ENCODE peak calls at places on chromosomes 7 and 10, in ten cellular contexts. D is sigmoid colon, V is H1, E is body of pancreas, G is upper lobe of left lung, R is transverse colon, C is adrenal gland, S is A549, U is ovary, Z is heart left ventricle. A is an unnamed sample.

GRCh38 chr7:106515321-106515720 is 145.6 kb downstream of the CCDC71L start:
- DNase-seq in C (no peak), G (no peak), R (no peak), V (no peak), E (no peak), D (no peak), U (no peak), S (no peak), Z (no peak), A (no peak)

GRCh38 chr7:26166681-26167266 is 14.8 kb downstream of the NFE2L3 start:
- DNase-seq in G (no peak), Z (no peak), S (no peak), V (peak), R (no peak), D (no peak), E (no peak), C (no peak), U (no peak), A (no peak)

GRCh38 chr7:96636979-96637378 is 72.7 kb downstream of the SEM1 start:
- DNase-seq in S (no peak), Z (no peak), G (no peak), D (no peak), V (no peak), C (no peak), U (no peak), R (no peak), E (no peak), A (no peak)

GRCh38 chr10:18713077-18713476 is 53.8 kb downstream of the ARL5B start:
- DNase-seq in Z (no peak), C (peak), R (no peak), E (no peak), D (no peak), V (no peak), S (peak), G (peak), U (no peak), A (no peak)

GRCh38 chr7:30159153-30159552 is 24.4 kb downstream of the MTURN start:
- DNase-seq in Z (no peak), U (no peak), G (no peak), D (no peak), V (no peak), S (no peak), C (no peak), R (peak), E (no peak), A (no peak)

GRCh38 chr10:96719850-96720421 is 378 bp downstream of the PIK3AP1 start:
- DNase-seq in G (peak), C (peak), D (peak), E (peak), S (peak), V (peak), U (peak), Z (peak), R (peak), A (no peak)

GRCh38 chr7:602341-603141 is 82.9 kb upstream of the PDGFA start:
- DNase-seq in D (peak), S (no peak), U (no peak), C (no peak), G (peak), Z (peak), V (no peak), R (peak), E (no peak), A (no peak)

GRCh38 chr7:11607676-11608075 is 224.3 kb downstream of the THSD7A start:
- DNase-seq in S (no peak), E (peak), U (no peak), C (no peak), R (no peak), V (no peak), D (no peak), G (no peak), Z (no peak), A (no peak)

GRCh38 chr10:42475168-42476098 is 162.9 kb downstream of the ZNF33B start:
- DNase-seq in C (no peak), V (no peak), S (no peak), E (peak), U (no peak), Z (peak), R (no peak), G (no peak), D (no peak), A (no peak)

GRCh38 chr7:10106609-10107008 is 867.1 kb upstream of the PHF14 start:
- DNase-seq in R (no peak), E (no peak), V (no peak), Z (no peak), U (no peak), G (no peak), C (no peak), D (no peak), S (no peak), A (no peak)

GRCh38 chr10:99360935-99361334 is 31.8 kb downstream of the CNNM1 start:
- DNase-seq in R (no peak), C (no peak), Z (no peak), D (no peak), E (no peak), G (no peak), U (no peak), V (no peak), S (no peak), A (no peak)

GRCh38 chr7:111788426-111788825 is 226.1 kb upstream of the IMMP2L start:
- DNase-seq in R (no peak), D (no peak), V (no peak), S (no peak), C (no peak), E (no peak), U (no peak), G (no peak), Z (no peak), A (no peak)

GRCh38 chr7:33177876-33178275 is 48.5 kb downstream of the BBS9 start:
- DNase-seq in U (no peak), D (no peak), G (no peak), V (no peak), E (no peak), Z (no peak), C (no peak), R (no peak), S (no peak), A (no peak)

GRCh38 chr10:96093948-96094347 is 36.1 kb upstream of the ZNF518A start:
- DNase-seq in R (no peak), Z (no peak), E (no peak), C (no peak), U (no peak), G (no peak), D (no peak), S (no peak), V (no peak), A (no peak)

GRCh38 chr10:85920311-85920710 is 446.3 kb downstream of the GRID1 start:
- DNase-seq in S (no peak), U (no peak), V (no peak), R (no peak), Z (no peak), D (no peak), E (no peak), C (no peak), G (no peak), A (no peak)

GRCh38 chr7:2903686-2904162 is 59.6 kb upstream of the GNA12 start:
- DNase-seq in U (no peak), V (no peak), Z (no peak), G (no peak), S (no peak), E (no peak), C (no peak), D (no peak), R (no peak), A (no peak)

GRCh38 chr7:31114593-31115343 is 62.7 kb downstream of the ADCYAP1R1 start:
- DNase-seq in E (no peak), R (no peak), Z (no peak), S (no peak), V (peak), C (peak), G (peak), D (no peak), U (no peak), A (peak)

GRCh38 chr10:5584895-5585516 is 60.2 kb downstream of the CALML3 start:
- DNase-seq in R (no peak), D (peak), C (no peak), G (peak), V (no peak), U (no peak), E (no peak), Z (no peak), S (peak), A (no peak)

GRCh38 chr10:78741541-78741940 is 327.2 kb upstream of the ZMIZ1 start:
- DNase-seq in D (no peak), S (no peak), U (no peak), Z (no peak), V (no peak), R (no peak), G (no peak), E (peak), C (no peak), A (no peak)

GRCh38 chr7:134140889-134141867 is 14.0 kb downstream of the LRGUK start:
- DNase-seq in G (peak), V (peak), Z (peak), U (peak), D (peak), S (peak), E (peak), C (peak), R (peak), A (no peak)

GRCh38 chr10:30433286-30433778 is 652 bp upstream of the MAP3K8 start:
- DNase-seq in Z (peak), S (peak), U (peak), V (peak), G (peak), R (peak), C (peak), E (peak), D (peak), A (no peak)

GRCh38 chr10:21533577-21534475 is at the start of gene MLLT10:
- DNase-seq in G (peak), E (peak), S (peak), Z (peak), V (peak), D (peak), R (peak), U (peak), C (peak), A (peak)
- TF ChIP-seq POLR2A in G (peak), E (peak), S (peak), Z (no peak), V (peak), D (peak), R (peak), U (peak), C (peak), A (peak)

DNA sequence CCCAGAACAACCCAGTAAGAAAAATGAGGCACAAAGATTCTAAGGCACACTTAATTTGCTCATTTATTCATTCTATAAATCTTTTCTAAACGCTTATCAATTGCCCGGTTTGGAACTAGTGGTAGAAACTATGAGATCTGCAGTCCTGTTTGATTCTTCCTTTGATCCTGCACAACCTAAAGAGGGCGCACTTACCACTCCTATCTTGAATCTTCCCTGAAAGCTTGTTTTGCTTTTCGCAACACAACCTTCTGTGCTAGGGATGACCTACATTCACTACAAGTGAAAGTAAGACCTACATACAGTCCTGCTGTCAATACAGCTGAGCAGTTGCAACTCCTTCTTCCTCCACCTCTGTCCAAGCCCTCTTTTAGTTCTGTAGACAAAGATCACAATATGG is 12.6 kb upstream of the ARL4A start:
- DNase-seq in Z (no peak), G (peak), U (no peak), R (peak), D (no peak), S (no peak), V (peak), C (peak), E (peak), A (no peak)
- TF ChIP-seq CTCF in Z (peak), G (no peak), U (no peak), R (peak), D (peak), S (no peak), V (peak), C (peak), E (peak), A (no peak)

GRCh38 chr7:4221043-4221442 is 461.1 kb upstream of the FOXK1 start:
- DNase-seq in U (no peak), R (no peak), V (no peak), Z (no peak), C (no peak), D (no peak), S (no peak), G (no peak), E (no peak), A (no peak)
- TF ChIP-seq POLR2A in U (no peak), R (no peak), V (no peak), Z (no peak), C (no peak), D (no peak), S (no peak), G (no peak), E (no peak), A (no peak)

DNA sequence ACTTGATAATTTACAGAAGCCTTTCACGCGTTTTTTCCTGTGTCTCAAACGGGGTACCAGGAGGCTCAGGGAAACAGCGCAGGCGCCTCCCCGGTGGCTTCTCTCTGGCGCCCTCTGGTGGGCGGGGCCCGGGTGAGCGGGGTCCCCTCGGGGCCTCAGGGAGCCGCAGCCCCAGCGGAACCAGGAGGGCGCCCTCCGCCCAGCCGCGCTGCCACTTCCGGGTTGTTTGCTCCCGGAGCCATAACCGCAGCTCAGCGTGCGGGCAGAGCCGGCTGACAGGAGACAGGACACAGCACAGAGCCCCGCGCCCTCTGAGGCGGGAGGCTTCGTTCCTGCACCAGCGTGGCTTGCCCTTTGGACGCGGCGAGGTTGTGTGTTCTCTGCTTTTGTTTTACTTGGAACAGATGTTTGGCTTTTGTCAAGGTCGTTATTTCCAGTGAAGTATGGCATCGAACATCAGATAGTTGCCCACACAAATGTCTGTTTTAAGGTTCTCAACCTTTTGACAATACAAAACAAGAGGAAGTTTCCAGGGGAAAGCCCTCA is 6.9 kb upstream of the CYP2E1 start:
- DNase-seq in U (peak), V (peak), Z (peak), E (peak), R (peak), S (peak), D (peak), C (peak), G (peak), A (no peak)
- TF ChIP-seq CTCF in U (peak), V (peak), Z (peak), E (peak), R (peak), S (peak), D (peak), C (peak), G (peak), A (peak)

GRCh38 chr10:32332299-32332750 is 14.6 kb downstream of the EPC1 start:
- DNase-seq in U (no peak), S (no peak), Z (no peak), R (peak), V (no peak), D (no peak), E (peak), C (no peak), G (peak), A (no peak)
- TF ChIP-seq POLR2A in U (no peak), S (no peak), Z (no peak), R (no peak), V (no peak), D (no peak), E (no peak), C (no peak), G (no peak), A (no peak)

GRCh38 chr7:80428161-80429054 is 83.5 kb downstream of the GNAT3 start:
- DNase-seq in R (no peak), Z (no peak), E (peak), C (peak), S (peak), U (no peak), G (peak), V (no peak), D (no peak), A (no peak)
- TF ChIP-seq CTCF in R (peak), Z (peak), E (peak), C (peak), S (peak), U (peak), G (peak), V (peak), D (peak), A (peak)

DNA sequence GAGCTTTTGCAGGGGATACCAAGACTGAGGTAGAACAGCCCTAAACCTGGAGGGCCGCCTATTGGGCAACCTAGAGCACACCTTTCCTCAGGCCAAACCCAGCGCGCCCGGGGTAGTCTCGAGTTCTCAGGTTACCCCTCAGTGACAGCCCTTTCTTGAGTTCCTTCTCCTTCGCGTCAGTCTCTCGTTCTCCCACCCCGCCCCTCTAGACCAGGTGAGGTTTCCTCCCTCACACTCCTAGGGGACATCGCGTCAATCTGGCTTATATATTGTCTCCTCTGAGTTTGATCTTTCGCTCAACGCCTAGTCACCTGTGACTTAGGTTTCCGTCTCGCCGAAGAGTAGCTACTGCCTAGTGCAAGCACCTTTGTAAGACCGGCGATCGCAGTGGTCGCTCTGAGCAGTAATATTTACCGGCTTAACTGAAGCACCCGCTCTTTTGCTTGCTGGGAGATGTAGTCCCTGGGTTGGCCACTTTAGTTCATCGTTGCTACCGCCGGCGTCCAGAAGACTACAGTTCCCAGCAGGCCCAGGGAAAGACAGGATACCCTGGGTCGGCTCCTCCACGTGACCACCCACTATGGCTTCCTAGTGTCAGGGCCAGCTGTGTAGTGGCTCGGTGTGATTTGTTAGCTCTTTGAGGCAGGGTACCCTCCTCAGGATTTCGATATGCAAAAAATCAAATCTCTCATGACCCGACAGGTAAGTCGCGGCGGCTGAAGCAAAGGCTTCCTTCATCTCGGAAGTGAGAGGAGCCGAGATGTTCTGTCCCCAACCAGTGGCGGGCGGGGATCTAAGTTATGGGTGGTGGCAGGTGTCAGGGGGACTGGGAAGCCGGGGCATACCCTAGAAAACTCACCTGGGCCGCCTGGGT is at the start of gene VPS50:
- DNase-seq in V (peak), U (peak), D (peak), E (peak), Z (peak), R (peak), S (peak), C (peak), G (peak), A (peak)
- TF ChIP-seq POLR2A in V (peak), U (no peak), D (no peak), E (peak), Z (no peak), R (peak), S (peak), C (peak), G (peak), A (no peak)

GRCh38 chr7:150997075-150997511 is 6.3 kb downstream of the NOS3 start:
- DNase-seq in V (no peak), G (no peak), Z (peak), E (no peak), R (no peak), U (no peak), D (no peak), C (no peak), S (no peak), A (no peak)

GRCh38 chr7:150994838-150995510 is 4.2 kb downstream of the NOS3 start:
- DNase-seq in G (no peak), V (no peak), E (no peak), R (no peak), Z (peak), D (no peak), C (no peak), U (no peak), S (no peak), A (no peak)

GRCh38 chr7:150997817-150998216 is 7.0 kb downstream of the NOS3 start:
- DNase-seq in E (no peak), D (no peak), R (no peak), G (no peak), Z (peak), V (no peak), U (no peak), S (no peak), C (no peak), A (no peak)

GRCh38 chr7:150998341-150998740 is 7.5 kb downstream of the NOS3 start:
- DNase-seq in U (no peak), C (no peak), E (no peak), Z (peak), V (no peak), D (no peak), G (no peak), S (no peak), R (no peak), A (no peak)

GRCh38 chr7:150996289-150997074 is 5.7 kb downstream of the NOS3 start:
- DNase-seq in U (no peak), Z (peak), E (no peak), R (no peak), G (no peak), S (no peak), V (no peak), D (no peak), C (no peak), A (no peak)
- TF ChIP-seq CTCF in U (no peak), Z (no peak), E (no peak), R (no peak), G (no peak), S (no peak), V (no peak), D (no peak), C (no peak), A (no peak)

GRCh38 chr7:100572281-100572948 is 1.3 kb downstream of the SAP25 start:
- DNase-seq in E (no peak), D (no peak), S (no peak), Z (peak), C (peak), G (no peak), R (no peak), V (peak), U (no peak), A (no peak)

GRCh38 chr7:100572949-100573675 is 588 bp downstream of the SAP25 start:
- DNase-seq in D (no peak), S (no peak), R (no peak), Z (peak), E (no peak), V (no peak), G (no peak), U (no peak), C (peak), A (no peak)

GRCh38 chr7:100571829-100572116 is 1.9 kb downstream of the SAP25 start:
- DNase-seq in R (no peak), D (no peak), Z (no peak), U (no peak), G (no peak), C (peak), S (no peak), E (no peak), V (no peak), A (no peak)

GRCh38 chr7:100568936-100569844 is 4.5 kb downstream of the SAP25 start:
- DNase-seq in U (peak), Z (peak), C (peak), D (peak), S (no peak), R (peak), G (peak), E (peak), V (peak), A (no peak)

DNA sequence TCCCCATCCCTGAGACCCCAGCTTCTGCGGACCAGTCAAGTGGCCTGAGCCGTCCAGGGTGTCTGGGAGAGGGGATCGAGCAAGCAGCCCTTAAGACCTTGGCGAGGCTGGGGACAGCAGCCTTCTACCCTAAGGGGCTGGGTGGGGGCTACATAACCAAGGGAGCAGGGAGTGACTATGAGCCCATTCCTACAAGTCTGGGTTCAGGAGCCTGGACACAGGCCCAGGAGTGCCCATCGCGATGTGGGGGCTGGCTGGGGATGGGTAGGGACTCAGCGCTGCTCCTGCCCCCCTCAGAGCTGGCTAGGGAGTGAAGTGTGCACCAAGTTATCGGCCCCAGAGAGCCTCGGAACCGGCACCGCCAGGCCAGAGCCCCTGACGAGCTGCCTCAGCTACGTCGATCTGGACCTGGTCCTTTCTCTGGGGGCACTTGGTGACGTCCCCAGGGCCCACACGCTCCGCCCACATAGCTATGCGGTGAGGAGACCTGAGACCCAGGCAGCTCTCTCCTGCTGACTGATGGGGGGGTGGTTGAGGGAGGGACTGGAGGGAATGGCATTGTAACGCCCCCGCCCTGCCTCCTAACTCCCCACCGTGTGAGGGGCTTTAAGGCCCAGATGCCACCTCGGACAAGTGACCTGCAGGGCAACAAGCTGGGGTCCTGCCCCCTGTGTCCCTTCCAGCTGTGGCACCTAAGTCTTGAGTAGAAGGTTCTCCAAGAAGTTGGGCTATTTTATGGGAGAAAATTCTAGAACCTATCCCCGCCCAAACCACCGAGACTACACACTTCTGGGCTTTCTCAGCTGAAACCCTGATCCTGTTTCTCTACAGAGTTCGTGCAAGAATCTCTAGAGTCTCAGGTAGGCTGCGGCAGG is 2.5 kb downstream of the SAP25 start:
- DNase-seq in S (no peak), G (no peak), E (peak), D (peak), V (peak), R (no peak), U (no peak), Z (peak), C (peak), A (no peak)
- TF ChIP-seq POLR2A in S (no peak), G (no peak), E (no peak), D (no peak), V (no peak), R (no peak), U (no peak), Z (no peak), C (no peak), A (no peak)

A was measured in vagina.